ENCODE peak calls at places on chromosomes 5 and 9, in six cellular contexts. P is HCT116; M is natural killer cell treated with Interleukin-12 subunit alpha and Interleukin-12 subunit beta and Interleukin-15 and Interleukin-18, amount 100 ng/mL, for 72 hours; G is T follicular helper cell; T is GM04504; K is NCI-H1092. J is an unnamed sample.

GRCh38 chr5:138054863-138055558 is 22.1 kb upstream of the FAM13B start:
- DNase-seq in M (no peak), P (no peak), T (no peak), G (no peak), K (no peak), J (no peak)

GRCh38 chr5:93622240-93622885 is 39.3 kb downstream of the NR2F1 start:
- DNase-seq in G (peak), P (no peak), K (peak), T (no peak), M (peak), J (no peak)

GRCh38 chr9:4517274-4517673 is 27.0 kb downstream of the SLC1A1 start:
- DNase-seq in G (no peak), P (no peak), T (no peak), M (no peak), K (no peak), J (no peak)

GRCh38 chr9:17018001-17018491 is 116.8 kb upstream of the CNTLN start:
- DNase-seq in G (no peak), K (no peak), P (no peak), T (peak), M (no peak), J (no peak)

GRCh38 chr9:96232539-96233241 is 69.3 kb downstream of the HSD17B3 start:
- DNase-seq in K (peak), P (no peak), T (peak), M (no peak), G (no peak), J (no peak)

GRCh38 chr9:2709645-2710101 is 7.6 kb upstream of the KCNV2 start:
- DNase-seq in G (no peak), P (no peak), K (no peak), M (no peak), T (no peak), J (no peak)

GRCh38 chr5:126681970-126682369 is 81.2 kb downstream of the PHAX start:
- DNase-seq in M (no peak), P (no peak), G (no peak), K (no peak), T (no peak), J (no peak)

GRCh38 chr5:157327771-157328170 is 61.8 kb downstream of the CYFIP2 start:
- DNase-seq in P (no peak), T (no peak), G (no peak), K (no peak), M (no peak), J (no peak)

GRCh38 chr9:2241461-2241874 is 226.3 kb downstream of the SMARCA2 start:
- DNase-seq in G (no peak), T (no peak), P (no peak), M (no peak), K (no peak), J (no peak)

GRCh38 chr9:70105142-70105541 is 61.5 kb downstream of the MAMDC2 start:
- DNase-seq in G (no peak), M (no peak), P (no peak), K (no peak), T (no peak), J (no peak)

GRCh38 chr5:162683280-162683679 is 615.7 kb downstream of the GABRG2 start:
- DNase-seq in G (no peak), M (no peak), K (no peak), P (no peak), T (no peak), J (no peak)